ENCODE peak calls at places on chromosomes 12 and 14, in four cellular contexts. K, I, G and A are unnamed samples.

GRCh38 chr12:87274594-87275245 is 754.5 kb downstream of the C12orf50 start:
- DNase-seq in G (no peak), I (peak), K (peak), A (peak)

GRCh38 chr12:53684654-53685220 is 8.9 kb upstream of the ATP5MC2 start:
- DNase-seq in I (no peak), K (no peak), G (no peak), A (no peak)

GRCh38 chr14:100384819-100385813 is 62.0 kb downstream of the SLC25A47 start:
- DNase-seq in K (peak), G (no peak), I (peak), A (peak)

GRCh38 chr12:79127268-79127895 is 262.8 kb downstream of the SYT1 start:
- DNase-seq in G (no peak), I (peak), K (peak), A (peak)

GRCh38 chr12:116037941-116038837 is 239.3 kb downstream of the MED13L start:
- DNase-seq in G (no peak), I (peak), K (peak), A (no peak)

GRCh38 chr14:104210548-104211195 is 72.3 kb downstream of the KIF26A start:
- DNase-seq in K (no peak), I (no peak), G (no peak), A (no peak)

GRCh38 chr12:119181202-119181601 is 2.5 kb downstream of the HSPB8 start:
- DNase-seq in I (no peak), G (no peak), K (no peak), A (no peak)

GRCh38 chr12:122790393-122791075 is 16.2 kb downstream of the CCDC62 start:
- DNase-seq in K (peak), I (no peak), G (peak), A (no peak)

GRCh38 chr12:123743002-123743401 is 19.1 kb upstream of the DNAH10 start:
- DNase-seq in K (no peak), G (no peak), I (no peak), A (no peak)

GRCh38 chr14:90388982-90389381 is 7.8 kb upstream of the CALM1 start:
- DNase-seq in G (no peak), K (peak), I (peak), A (no peak)

GRCh38 chr14:54478621-54479215 is 10.1 kb downstream of the GMFB start:
- DNase-seq in I (no peak), G (no peak), K (no peak), A (no peak)

GRCh38 chr14:54474232-54474793 is 14.5 kb downstream of the GMFB start:
- DNase-seq in K (peak), I (no peak), G (no peak), A (no peak)

GRCh38 chr14:54475187-54475881 is 13.4 kb downstream of the GMFB start:
- DNase-seq in G (no peak), I (no peak), K (peak), A (no peak)

GRCh38 chr14:54472291-54472690 is 16.5 kb downstream of the GMFB start:
- DNase-seq in G (no peak), I (no peak), K (no peak), A (no peak)

GRCh38 chr14:54475911-54476310 is 12.9 kb downstream of the GMFB start:
- DNase-seq in G (no peak), K (no peak), I (no peak), A (no peak)
- H3K27ac ChIP-seq in G (no peak), K (no peak), I (no peak), A (no peak)

GRCh38 chr12:48854488-48854887 is 2.5 kb upstream of the DDX23 start:
- DNase-seq in G (no peak), K (no peak), I (no peak), A (no peak)
- H3K4me3 ChIP-seq in G (no peak), K (no peak), I (no peak), A (no peak)

GRCh38 chr12:120479458-120479857 is 9.9 kb upstream of the SRSF9 start:
- DNase-seq in K (no peak), I (no peak), G (no peak), A (no peak)
- H3K27ac ChIP-seq in K (no peak), I (no peak), G (no peak), A (no peak)

GRCh38 chr12:26970136-26970535 is 31.9 kb downstream of the FGFR1OP2 start:
- DNase-seq in G (no peak), K (no peak), I (no peak), A (no peak)
- H3K4me3 ChIP-seq in G (no peak), K (no peak), I (no peak), A (no peak)

GRCh38 chr12:112806721-112807120 is 15.2 kb downstream of the RPH3A start:
- DNase-seq in G (no peak), K (no peak), I (no peak), A (no peak)

GRCh38 chr12:112809684-112810083 is 18.1 kb downstream of the RPH3A start:
- DNase-seq in G (no peak), I (no peak), K (no peak), A (no peak)

GRCh38 chr12:112808176-112808575 is 16.6 kb downstream of the RPH3A start:
- DNase-seq in K (no peak), G (no peak), I (no peak), A (no peak)

GRCh38 chr12:112810235-112810917 is 18.8 kb downstream of the RPH3A start:
- DNase-seq in G (no peak), I (no peak), K (no peak), A (no peak)

GRCh38 chr12:112807452-112807851 is 15.9 kb downstream of the RPH3A start:
- DNase-seq in G (no peak), I (peak), K (no peak), A (no peak)
- H3K27ac ChIP-seq in G (no peak), I (no peak), K (no peak), A (no peak)